ENCODE peak calls at places on chromosomes 16 and 17, in five cellular contexts. One of them, this sample, is unnamed.

GRCh38 chr16:79982862-79983261 is 382.3 kb upstream of the MAF start:
- DNase-seq in endothelial cell of umbilical vein: no peak
- DNase-seq in fibroblast of pulmonary artery: no peak
- DNase-seq in ascending aorta: no peak
- DNase-seq in AG09309: no peak
- DNase-seq in this sample: no peak

GRCh38 chr17:45172541-45173286 is 11.0 kb downstream of the HEXIM2 start:
- DNase-seq in endothelial cell of umbilical vein: no peak
- DNase-seq in fibroblast of pulmonary artery: peak
- DNase-seq in ascending aorta: peak
- DNase-seq in AG09309: no peak
- DNase-seq in this sample: peak

GRCh38 chr16:49661465-49662187 is 194.3 kb downstream of the ZNF423 start:
- DNase-seq in endothelial cell of umbilical vein: no peak
- DNase-seq in fibroblast of pulmonary artery: no peak
- DNase-seq in ascending aorta: no peak
- DNase-seq in AG09309: no peak
- DNase-seq in this sample: no peak

GRCh38 chr17:76202516-76202915 is 37.8 kb downstream of the RNF157 start:
- DNase-seq in endothelial cell of umbilical vein: no peak
- DNase-seq in fibroblast of pulmonary artery: no peak
- DNase-seq in ascending aorta: no peak
- DNase-seq in AG09309: no peak
- DNase-seq in this sample: no peak

GRCh38 chr17:76558210-76559095 is 18.6 kb downstream of the PRCD start:
- DNase-seq in endothelial cell of umbilical vein: peak
- DNase-seq in fibroblast of pulmonary artery: peak
- DNase-seq in ascending aorta: no peak
- DNase-seq in AG09309: no peak
- DNase-seq in this sample: no peak

GRCh38 chr17:17157041-17157440 is 49.1 kb downstream of the PLD6 start:
- DNase-seq in endothelial cell of umbilical vein: no peak
- DNase-seq in fibroblast of pulmonary artery: no peak
- DNase-seq in ascending aorta: no peak
- DNase-seq in AG09309: no peak
- DNase-seq in this sample: no peak

GRCh38 chr17:51255673-51256072 is 4.2 kb downstream of the MBTD1 start:
- DNase-seq in endothelial cell of umbilical vein: no peak
- DNase-seq in fibroblast of pulmonary artery: no peak
- DNase-seq in ascending aorta: no peak
- DNase-seq in AG09309: no peak
- DNase-seq in this sample: no peak

GRCh38 chr17:67422887-67423286 is 45.8 kb downstream of the PITPNC1 start:
- DNase-seq in endothelial cell of umbilical vein: no peak
- DNase-seq in fibroblast of pulmonary artery: no peak
- DNase-seq in ascending aorta: no peak
- DNase-seq in AG09309: no peak
- DNase-seq in this sample: no peak

GRCh38 chr17:32142857-32143524 is 689 bp downstream of the RHOT1 start:
- DNase-seq in endothelial cell of umbilical vein: peak
- DNase-seq in fibroblast of pulmonary artery: peak
- DNase-seq in ascending aorta: peak
- DNase-seq in AG09309: no peak
- DNase-seq in this sample: peak

GRCh38 chr17:83125515-83126274 is 46.3 kb downstream of the METRNL start:
- DNase-seq in endothelial cell of umbilical vein: no peak
- DNase-seq in fibroblast of pulmonary artery: no peak
- DNase-seq in ascending aorta: peak
- DNase-seq in AG09309: peak
- DNase-seq in this sample: no peak

GRCh38 chr17:42009170-42009569 is 8.1 kb downstream of the DNAJC7 start:
- DNase-seq in endothelial cell of umbilical vein: no peak
- DNase-seq in fibroblast of pulmonary artery: no peak
- DNase-seq in ascending aorta: no peak
- DNase-seq in AG09309: no peak
- DNase-seq in this sample: no peak

GRCh38 chr17:35742896-35743477 is 10.1 kb downstream of the GAS2L2 start:
- DNase-seq in endothelial cell of umbilical vein: no peak
- DNase-seq in fibroblast of pulmonary artery: no peak
- DNase-seq in ascending aorta: no peak
- DNase-seq in AG09309: no peak
- DNase-seq in this sample: no peak

GRCh38 chr17:11391134-11391533 is 150.1 kb downstream of the SHISA6 start:
- DNase-seq in endothelial cell of umbilical vein: no peak
- DNase-seq in fibroblast of pulmonary artery: no peak
- DNase-seq in ascending aorta: no peak
- DNase-seq in AG09309: no peak
- DNase-seq in this sample: no peak

GRCh38 chr16:18979936-18980335 is 3.8 kb upstream of the TMC7 start:
- DNase-seq in endothelial cell of umbilical vein: no peak
- DNase-seq in fibroblast of pulmonary artery: no peak
- DNase-seq in ascending aorta: no peak
- DNase-seq in AG09309: no peak
- DNase-seq in this sample: no peak

GRCh38 chr16:87927195-87927562 is 9.2 kb downstream of the CA5A start:
- DNase-seq in endothelial cell of umbilical vein: no peak
- DNase-seq in fibroblast of pulmonary artery: no peak
- DNase-seq in ascending aorta: no peak
- DNase-seq in AG09309: no peak
- DNase-seq in this sample: no peak

GRCh38 chr16:49637933-49638695 is 217.8 kb downstream of the ZNF423 start:
- DNase-seq in endothelial cell of umbilical vein: no peak
- DNase-seq in fibroblast of pulmonary artery: no peak
- DNase-seq in ascending aorta: no peak
- DNase-seq in AG09309: no peak
- DNase-seq in this sample: no peak

GRCh38 chr16:15607700-15608396 is 35.1 kb downstream of the MARF1 start:
- DNase-seq in endothelial cell of umbilical vein: no peak
- DNase-seq in fibroblast of pulmonary artery: peak
- DNase-seq in ascending aorta: peak
- DNase-seq in AG09309: no peak
- DNase-seq in this sample: no peak

GRCh38 chr16:2799852-2800226 is 1.6 kb downstream of the PRSS41 start:
- DNase-seq in endothelial cell of umbilical vein: no peak
- DNase-seq in fibroblast of pulmonary artery: no peak
- DNase-seq in ascending aorta: no peak
- DNase-seq in AG09309: no peak
- DNase-seq in this sample: no peak

GRCh38 chr17:80386341-80386740 is 28.6 kb upstream of the ENDOV start:
- DNase-seq in endothelial cell of umbilical vein: no peak
- DNase-seq in fibroblast of pulmonary artery: no peak
- DNase-seq in ascending aorta: no peak
- DNase-seq in AG09309: no peak
- DNase-seq in this sample: no peak

This sample was measured in GM10248.